ENCODE peak calls at places on chromosomes 12 and 14, in seven cellular contexts. V, H, D, E, O, U and N are unnamed samples.

GRCh38 chr14:77142289-77142814 is 761 bp upstream of the ZDHHC22 start:
- DNase-seq in D (no peak), U (no peak), E (no peak), H (no peak), V (no peak), O (no peak), N (no peak)

GRCh38 chr14:90382491-90383125 is 14.2 kb upstream of the CALM1 start:
- DNase-seq in E (peak; percentile 39), O (peak; percentile 82), V (peak; percentile 80), U (peak; percentile 70), H (peak; percentile 85), D (peak; percentile 61), N (peak; percentile 37)

GRCh38 chr12:103858953-103859601 is 18.0 kb upstream of the NT5DC3 start:
- DNase-seq in O (peak; percentile 84), V (no peak), E (no peak), H (no peak), U (peak; percentile 95), D (peak; percentile 18), N (no peak)

GRCh38 chr12:76738824-76739579 is 24.9 kb upstream of the ZDHHC17 start:
- DNase-seq in H (no peak), U (no peak), D (no peak), V (no peak), O (no peak), E (no peak), N (no peak)

GRCh38 chr12:5921027-5921909 is 23.8 kb downstream of the ANO2 start:
- DNase-seq in U (no peak), D (no peak), E (no peak), O (no peak), V (no peak), H (no peak), N (no peak)

GRCh38 chr12:124548854-124549378 is 18.5 kb downstream of the NCOR2 start:
- DNase-seq in H (peak; percentile 58), U (peak; percentile 16), E (no peak), O (peak; percentile 66), D (peak; percentile 57), V (no peak), N (no peak)

GRCh38 chr14:96030136-96030760 is 8.9 kb upstream of the C14orf132 start:
- DNase-seq in E (no peak), V (no peak), H (no peak), U (no peak), O (no peak), D (no peak), N (no peak)

GRCh38 chr14:72451081-72451972 is 442.6 kb downstream of the DPF3 start:
- DNase-seq in U (no peak), V (peak; percentile 75), H (peak; percentile 95), D (no peak), O (no peak), E (peak; percentile 34), N (peak; percentile 26)

GRCh38 chr14:58072288-58073071 is 79.5 kb downstream of the ARMH4 start:
- DNase-seq in D (peak; percentile 45), E (peak; percentile 2), H (peak; percentile 90), U (peak; percentile 64), O (peak; percentile 39), V (peak; percentile 68), N (peak; percentile 4)

DNA sequence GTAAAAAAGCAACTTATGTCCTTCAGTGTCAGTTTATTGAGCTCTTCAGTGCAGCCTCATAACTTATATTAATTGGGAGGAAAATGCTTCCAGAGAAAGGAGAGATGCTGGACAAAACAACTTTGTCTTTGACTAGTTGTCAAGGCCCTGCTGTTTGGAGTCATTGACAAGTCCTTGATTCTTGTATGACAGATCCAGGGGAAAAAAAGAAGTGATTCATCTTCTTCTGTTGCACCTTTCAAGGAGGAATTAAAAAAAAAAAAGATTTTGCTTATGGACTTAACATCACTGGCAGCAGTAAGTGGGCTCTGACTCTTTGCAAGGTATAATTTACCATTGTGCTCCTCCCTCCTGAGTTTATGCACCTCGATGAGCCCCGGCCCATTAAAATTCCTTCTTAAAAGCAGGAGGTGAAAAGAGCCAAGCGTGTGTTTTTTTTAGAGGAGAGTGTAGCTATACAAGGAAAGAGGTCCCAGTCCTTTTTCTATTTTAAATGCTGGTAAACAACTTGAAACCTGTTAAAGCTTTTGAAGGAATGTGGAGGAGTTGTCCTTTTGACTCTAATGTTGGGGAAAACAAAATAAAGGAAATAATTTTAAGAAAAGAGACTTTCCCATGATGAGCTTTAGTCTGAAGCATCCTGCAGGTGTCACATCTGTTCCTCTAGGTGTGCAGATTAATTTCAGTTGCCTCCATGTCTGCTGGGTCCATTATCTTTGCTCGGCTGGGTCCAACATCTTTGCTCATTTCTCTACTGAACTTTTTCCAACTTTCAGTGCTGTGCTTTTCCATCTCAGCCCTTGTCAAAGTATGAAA is 431.6 kb downstream of the RAD51B start:
- DNase-seq in V (peak; percentile 45), U (no peak), E (no peak), D (no peak), H (no peak), O (no peak), N (no peak)
- H3K36me3 ChIP-seq in V (no peaks in the 10 kb centered on the region), U (no peaks in the 10 kb centered on the region), E (no peaks in the 10 kb centered on the region), D (no peaks in the 10 kb centered on the region), H (no peaks in the 10 kb centered on the region), O (no peaks in the 10 kb centered on the region), N (no peaks in the 10 kb centered on the region)

GRCh38 chr12:64036414-64036813 is 185.7 kb downstream of the KICS2 start:
- DNase-seq in H (no peak), U (no peak), E (no peak), D (no peak), V (no peak), O (no peak), N (no peak)
- H3K27ac ChIP-seq in H (no peak overlapping the region), U (no peak overlapping the region), E (no peak overlapping the region), D (no peak overlapping the region), V (no peak overlapping the region), O (no peak overlapping the region), N (no peak overlapping the region)

GRCh38 chr12:57825451-57825850 is 6.9 kb upstream of the AVIL start:
- DNase-seq in U (no peak), D (no peak), E (no peak), O (no peak), H (no peak), V (no peak), N (no peak)
- H3K36me3 ChIP-seq in U (peaks cover 79% of the 10 kb centered on the region), D (peaks cover 11% of the 10 kb centered on the region), E (peaks cover 84% of the 10 kb centered on the region), O (no peaks in the 10 kb centered on the region), H (peaks cover 79% of the 10 kb centered on the region), V (peaks cover 89% of the 10 kb centered on the region), N (peaks cover 81% of the 10 kb centered on the region)

GRCh38 chr14:21121106-21121505 is 20.2 kb downstream of the TMEM253 start:
- DNase-seq in V (no peak), U (no peak), E (no peak), D (no peak), H (no peak), O (no peak), N (no peak)
- H3K27ac ChIP-seq in V (no peak overlapping the region), U (no peak overlapping the region), E (no peak overlapping the region), D (no peak overlapping the region), H (no peak overlapping the region), O (no peak overlapping the region), N (no peak overlapping the region)